ENCODE peak calls at places on chromosomes 16 and 17, in seven cellular contexts. L, X, Y, W, U, R and M are unnamed samples.

GRCh38 chr17:45143767-45144198 is 4.5 kb upstream of the HEXIM1 start:
- DNase-seq in L (no peak), U (peak), X (no peak), R (no peak), W (no peak), Y (no peak), M (no peak)

GRCh38 chr17:43877031-43877430 is 30.1 kb downstream of the CD300LG start:
- DNase-seq in Y (no peak), X (no peak), W (no peak), L (no peak), U (no peak), R (no peak), M (no peak)

GRCh38 chr17:61202564-61202963 is 197.1 kb upstream of the TBX2 start:
- DNase-seq in L (no peak), Y (no peak), W (no peak), R (no peak), U (no peak), X (no peak), M (no peak)

GRCh38 chr17:2027528-2028233 is 2.3 kb upstream of the DPH1 start:
- DNase-seq in R (no peak), X (no peak), Y (no peak), U (no peak), W (no peak), L (no peak), M (no peak)

GRCh38 chr17:79485991-79486390 is 124.9 kb downstream of the RBFOX3 start:
- DNase-seq in L (no peak), W (no peak), R (no peak), Y (no peak), U (no peak), X (no peak), M (no peak)

GRCh38 chr17:27076814-27077213 is 217.1 kb upstream of the WSB1 start:
- DNase-seq in U (no peak), W (no peak), R (no peak), Y (no peak), X (no peak), L (no peak), M (no peak)

GRCh38 chr17:9470171-9470570 is 105.4 kb downstream of the STX8 start:
- DNase-seq in U (no peak), L (no peak), Y (no peak), R (no peak), X (no peak), W (no peak), M (no peak)

GRCh38 chr16:8403978-8404738 is 186.2 kb downstream of the TMEM114 start:
- DNase-seq in W (no peak), X (no peak), L (no peak), R (no peak), U (no peak), Y (no peak), M (no peak)

GRCh38 chr17:78159575-78160158 is 8.7 kb upstream of the SYNGR2 start:
- DNase-seq in X (no peak), L (no peak), W (no peak), R (no peak), Y (no peak), U (no peak), M (no peak)

GRCh38 chr16:88318521-88318920 is 64.2 kb upstream of the ZNF469 start:
- DNase-seq in X (no peak), Y (no peak), L (no peak), U (no peak), R (no peak), W (no peak), M (no peak)